ENCODE peak calls at places on chromosomes 16 and 17, in seven cellular contexts. O is CD8-positive, alpha-beta memory T cell; M is sigmoid colon; R is naive thymus-derived CD4-positive, alpha-beta T cell; L is mammary epithelial cell; P is left ventricle myocardium inferior; U is stomach. I is an unnamed sample. For H3K27me3, the result is how much of the 10 kb centered on the place peaks cover.

GRCh38 chr17:36610472-36610871 is 9.1 kb downstream of the MRM1 start:
- DNase-seq in R (no peak), M (no peak), O (no peak), P (no peak), U (no peak), L (peak), I (no peak)

GRCh38 chr16:88347656-88348376 is 34.9 kb upstream of the ZNF469 start:
- DNase-seq in O (no peak), R (no peak), P (peak), U (no peak), M (peak), L (no peak), I (peak)

GRCh38 chr16:14132696-14133048 is 61.6 kb downstream of the MRTFB start:
- DNase-seq in U (no peak), R (no peak), M (no peak), L (no peak), P (no peak), O (no peak), I (no peak)

GRCh38 chr16:85878875-85879274 is 20.1 kb upstream of the IRF8 start:
- DNase-seq in O (no peak), M (no peak), U (no peak), L (peak), R (no peak), P (no peak), I (no peak)

GRCh38 chr17:29138991-29139682 is 41.1 kb downstream of the MYO18A start:
- DNase-seq in U (peak), R (no peak), P (peak), O (no peak), M (no peak), L (no peak), I (no peak)

GRCh38 chr17:78617371-78618061 is 40.3 kb upstream of the DNAH17 start:
- DNase-seq in P (no peak), O (no peak), R (no peak), M (no peak), L (no peak), U (no peak), I (no peak)

GRCh38 chr17:11757796-11758195 is 159.5 kb downstream of the DNAH9 start:
- DNase-seq in P (no peak), L (no peak), O (no peak), M (no peak), R (no peak), U (no peak), I (no peak)

GRCh38 chr17:30819941-30820705 is 4.4 kb downstream of the CRLF3 start:
- DNase-seq in O (no peak), L (no peak), M (no peak), P (no peak), U (no peak), R (no peak), I (no peak)

GRCh38 chr17:74695629-74696028 is 17.1 kb downstream of the CD300LF start:
- DNase-seq in O (no peak), M (no peak), R (no peak), P (no peak), L (no peak), U (no peak), I (no peak)

GRCh38 chr16:86128246-86128645 is 229.3 kb downstream of the IRF8 start:
- DNase-seq in O (no peak), M (peak), P (no peak), L (no peak), U (no peak), R (no peak), I (no peak)

GRCh38 chr16:81210807-81211206 is 27.7 kb upstream of the BCO1 start:
- DNase-seq in L (no peak), R (no peak), P (no peak), M (no peak), O (no peak), U (no peak), I (no peak)

GRCh38 chr17:1179635-1180433 is at the start of gene ABR:
- DNase-seq in M (peak), L (peak), U (peak), P (peak), O (peak), R (peak), I (peak)

GRCh38 chr17:69525920-69526841 is 111.7 kb downstream of the MAP2K6 start:
- DNase-seq in R (no peak), O (no peak), P (peak), M (peak), U (peak), L (peak), I (no peak)

GRCh38 chr17:77280304-77280910 is 139.6 kb downstream of the SEC14L1 start:
- DNase-seq in M (no peak), U (no peak), O (no peak), L (peak), P (peak), R (peak), I (no peak)

GRCh38 chr17:7673239-7673638 is 14.1 kb downstream of the TP53 start:
- DNase-seq in P (no peak), M (no peak), U (peak), L (no peak), O (no peak), R (no peak), I (no peak)

GRCh38 chr17:333626-334396 is 18.8 kb downstream of the RPH3AL start:
- DNase-seq in O (no peak), R (no peak), U (peak), P (peak), L (no peak), M (peak), I (no peak)

GRCh38 chr17:17313350-17313991 is 10.3 kb downstream of the NT5M start:
- DNase-seq in M (peak), L (peak), U (peak), P (peak), O (peak), R (peak), I (peak)

GRCh38 chr17:31787857-31788570 is 71.0 kb downstream of the COPRS start:
- DNase-seq in M (peak), U (no peak), O (no peak), R (no peak), L (peak), P (no peak), I (no peak)

GRCh38 chr17:8031950-8032349 is 6.9 kb upstream of the ALOX15B start:
- DNase-seq in L (no peak), O (no peak), P (no peak), U (no peak), R (no peak), M (no peak), I (no peak)

GRCh38 chr16:86669937-86670772 is 91.8 kb downstream of the FOXL1 start:
- DNase-seq in R (no peak), O (no peak), U (no peak), M (no peak), L (no peak), P (peak), I (no peak)

GRCh38 chr17:66255112-66255511 is 25.9 kb upstream of the APOH start:
- DNase-seq in R (peak), L (peak), U (no peak), O (peak), P (no peak), M (no peak), I (peak)

GRCh38 chr16:56488035-56488434 is 31.8 kb downstream of the BBS2 start:
- DNase-seq in O (no peak), M (no peak), L (no peak), U (no peak), P (no peak), R (no peak), I (no peak)

GRCh38 chr16:29811170-29811895 is 660 bp upstream of the PRRT2 start:
- DNase-seq in L (peak), M (peak), R (peak), U (peak), P (peak), O (peak), I (peak)

GRCh38 chr16:18839555-18839954 is 38.2 kb upstream of the ARL6IP1 start:
- DNase-seq in M (no peak), O (no peak), U (peak), R (no peak), L (peak), P (no peak), I (no peak)

GRCh38 chr17:72467841-72468653 is 347.2 kb downstream of the SOX9 start:
- DNase-seq in U (peak), P (peak), R (no peak), O (no peak), L (peak), M (no peak), I (no peak)

GRCh38 chr17:59406808-59407381 is 75.4 kb downstream of the YPEL2 start:
- DNase-seq in R (no peak), L (no peak), O (no peak), M (no peak), P (no peak), U (no peak), I (no peak)

GRCh38 chr17:1593630-1593931 is 31.0 kb upstream of the PITPNA start:
- DNase-seq in O (no peak), R (no peak), U (no peak), L (no peak), M (no peak), P (no peak), I (no peak)

GRCh38 chr16:2022723-2023097 is 3.1 kb downstream of the NPW start:
- DNase-seq in L (peak), O (no peak), R (peak), U (no peak), P (no peak), M (no peak), I (no peak)
- H3K4me3 ChIP-seq in L (peak), O (peak), R (no peak), U (peak), P (peak), M (peak), I (no peak)

DNA sequence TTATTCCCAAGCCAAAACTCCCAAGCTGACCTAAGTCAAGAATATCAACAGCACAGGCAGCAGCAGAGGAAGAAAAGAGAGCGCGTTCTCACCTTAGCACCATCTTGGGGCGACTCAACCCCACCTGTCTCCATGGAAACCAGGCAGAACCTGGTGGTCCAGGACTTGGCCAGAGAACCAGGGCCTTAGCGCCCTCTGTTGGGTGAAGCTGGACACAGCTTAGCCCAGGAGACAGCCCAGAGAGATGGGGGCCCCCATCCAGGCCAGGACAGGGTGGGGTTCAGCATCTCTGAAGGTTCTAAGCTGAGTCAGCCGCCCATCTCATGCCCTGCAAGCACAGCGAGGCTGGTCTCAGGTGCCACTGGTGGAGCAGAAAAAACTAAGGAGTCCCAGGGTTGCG is 60.1 kb upstream of the TMEM132E start:
- DNase-seq in L (no peak), M (no peak), R (no peak), O (no peak), U (no peak), P (no peak), I (no peak)
- H3K27me3 ChIP-seq in L (under half), M (under half), R (under half), O (under half), U (under half), P (half or more), I (under half)

GRCh38 chr17:64154321-64155089 is 24.6 kb upstream of the ERN1 start:
- DNase-seq in O (no peak), M (no peak), R (no peak), L (no peak), P (no peak), U (no peak), I (no peak)

GRCh38 chr17:64157669-64158180 is 27.8 kb upstream of the ERN1 start:
- DNase-seq in M (no peak), P (no peak), O (no peak), L (no peak), R (no peak), U (no peak), I (no peak)

GRCh38 chr17:64155090-64155630 is 25.2 kb upstream of the ERN1 start:
- DNase-seq in L (no peak), M (no peak), P (no peak), R (no peak), O (no peak), U (no peak), I (no peak)

GRCh38 chr17:64156670-64157069 is 26.7 kb upstream of the ERN1 start:
- DNase-seq in M (no peak), U (no peak), R (no peak), O (no peak), P (no peak), L (no peak), I (no peak)

GRCh38 chr17:64155751-64156544 is 26.0 kb upstream of the ERN1 start:
- DNase-seq in U (peak), L (peak), R (no peak), P (peak), O (no peak), M (peak), I (no peak)
- H3K27ac ChIP-seq in U (peak), L (no peak), R (no peak), P (peak), O (no peak), M (peak), I (no peak)

DNA sequence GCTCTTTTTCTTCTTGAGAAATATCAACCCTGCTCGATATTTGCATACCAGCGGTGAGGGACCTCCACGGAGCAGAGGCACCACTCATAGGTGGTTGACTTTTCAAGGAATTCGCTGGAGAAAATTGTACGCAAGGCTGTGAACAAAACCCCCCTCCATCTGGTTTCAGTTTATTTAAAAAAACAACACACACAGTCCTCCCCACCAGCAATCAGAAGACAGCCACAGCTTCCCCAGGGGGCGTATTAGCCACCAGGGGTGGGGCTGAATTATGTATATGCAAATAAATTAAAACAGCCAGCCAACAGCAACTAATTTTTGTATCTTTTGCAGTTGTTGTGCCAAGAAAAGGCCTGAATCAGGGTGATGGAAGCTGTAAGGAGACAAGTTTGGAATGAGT is 5.9 kb upstream of the HSD11B2 start:
- DNase-seq in P (no peak), L (no peak), M (no peak), R (no peak), O (no peak), U (no peak), I (no peak)
- H3K4me3 ChIP-seq in P (no peak), L (no peak), M (no peak), R (no peak), O (no peak), U (no peak), I (no peak)

GRCh38 chr16:11715246-11715947 is 27.3 kb downstream of the TXNDC11 start:
- DNase-seq in R (no peak), O (no peak), P (no peak), M (no peak), L (no peak), U (no peak), I (no peak)
- H3K27me3 ChIP-seq in R (under half), O (under half), P (under half), M (under half), L (under half), U (under half), I (under half)

DNA sequence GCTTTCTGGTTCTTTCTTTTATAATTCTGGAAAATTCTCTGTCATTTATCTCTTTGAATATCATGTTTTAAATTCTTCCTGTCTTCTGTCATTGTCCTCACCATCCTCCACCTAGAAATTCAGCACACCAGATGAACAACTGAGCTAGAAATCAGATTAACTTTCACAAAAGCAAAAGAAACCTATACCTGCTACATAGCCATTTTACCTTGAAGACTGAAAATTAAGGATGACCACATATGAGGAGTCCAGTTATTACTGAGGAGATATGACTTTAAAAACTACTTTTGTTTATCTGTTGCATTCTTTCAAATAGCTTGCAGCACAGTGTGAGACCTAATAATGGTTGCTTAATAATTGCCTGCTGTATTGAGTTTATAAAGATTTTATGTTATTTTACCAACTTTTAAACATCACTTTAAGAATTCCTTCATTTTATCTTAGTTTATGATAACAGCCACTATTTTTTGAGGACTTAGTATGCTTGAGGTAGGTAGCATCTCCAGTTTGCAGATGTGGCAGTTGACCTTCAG is 104.3 kb downstream of the BCAS3 start:
- DNase-seq in O (no peak), L (no peak), M (no peak), R (no peak), P (no peak), U (no peak), I (no peak)
- H3K27ac ChIP-seq in O (no peak), L (no peak), M (no peak), R (no peak), P (no peak), U (no peak), I (no peak)

GRCh38 chr16:89506791-89507191 is 1.4 kb upstream of the SPG7 start:
- DNase-seq in U (no peak), P (no peak), R (no peak), O (peak), L (no peak), M (no peak), I (no peak)

GRCh38 chr16:89506113-89506504 is 2.1 kb upstream of the SPG7 start:
- DNase-seq in O (no peak), U (peak), L (no peak), M (no peak), R (no peak), P (peak), I (no peak)

GRCh38 chr16:89504061-89504460 is 4.1 kb upstream of the SPG7 start:
- DNase-seq in O (no peak), R (no peak), L (no peak), U (no peak), M (no peak), P (no peak), I (no peak)

GRCh38 chr16:89507219-89507833 is 877 bp upstream of the SPG7 start:
- DNase-seq in P (no peak), R (no peak), O (peak), U (peak), L (no peak), M (no peak), I (no peak)

GRCh38 chr16:89505204-89506112 is 2.7 kb upstream of the SPG7 start:
- DNase-seq in P (peak), O (peak), M (peak), R (peak), U (peak), L (peak), I (peak)
- H3K4me3 ChIP-seq in P (peak), O (peak), M (no peak), R (peak), U (no peak), L (no peak), I (peak)

DNA sequence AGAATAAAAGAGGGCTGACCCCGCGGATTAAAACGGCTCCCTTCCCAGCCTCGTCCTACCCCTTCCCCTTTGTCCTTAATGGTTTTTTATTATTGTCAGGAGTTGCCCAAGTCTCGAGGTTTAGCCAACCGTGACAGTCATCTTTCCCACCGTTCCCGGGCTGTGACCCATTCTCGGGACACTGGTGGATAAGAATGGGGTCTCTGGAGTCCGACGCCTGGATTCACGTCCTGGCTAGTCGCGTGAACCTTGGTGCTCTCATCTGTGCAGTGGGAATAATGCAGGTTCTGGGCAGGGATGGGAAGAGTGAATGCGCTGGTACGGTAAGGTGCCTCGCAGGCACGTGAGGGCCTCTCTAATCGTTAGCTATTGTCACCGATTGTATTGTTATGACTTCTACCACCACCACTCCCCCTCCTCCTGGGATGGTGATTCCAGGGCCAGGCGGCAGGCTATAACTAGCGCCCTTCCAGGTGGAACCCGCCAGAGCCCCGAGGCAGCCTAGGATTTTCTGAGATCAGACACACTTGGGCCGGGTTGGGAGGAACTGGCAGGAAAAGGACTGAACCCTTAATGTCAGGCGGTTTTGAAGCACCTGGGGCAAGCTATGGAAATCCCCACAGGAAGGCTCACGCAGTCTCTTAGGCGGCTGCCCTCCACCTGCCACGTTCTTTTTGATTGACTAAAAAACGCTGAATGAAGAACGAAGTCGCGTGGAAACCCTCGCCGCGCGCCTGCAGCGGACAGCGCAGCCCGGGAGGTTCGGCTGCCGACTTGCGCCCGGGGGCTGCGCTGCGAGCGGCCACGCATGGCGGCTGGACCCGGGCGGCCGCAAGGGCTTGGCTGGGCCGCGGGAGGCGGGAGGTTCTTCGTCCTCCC is 2.7 kb downstream of the HS3ST3B1 start:
- DNase-seq in P (no peak), R (peak), O (peak), M (no peak), L (no peak), U (no peak), I (peak)
- H3K27me3 ChIP-seq in P (half or more), R (under half), O (under half), M (half or more), L (under half), U (under half), I (under half)

GRCh38 chr17:49763735-49764558 is at the start of gene FAM117A:
- DNase-seq in P (peak), M (peak), U (peak), L (peak), R (peak), O (peak), I (peak)

GRCh38 chr17:49760296-49760695 is 3.6 kb downstream of the FAM117A start:
- DNase-seq in L (no peak), R (no peak), O (no peak), U (no peak), P (no peak), M (no peak), I (no peak)

GRCh38 chr17:49759203-49759602 is 4.7 kb downstream of the FAM117A start:
- DNase-seq in L (no peak), U (no peak), O (no peak), M (no peak), P (no peak), R (no peak), I (no peak)

GRCh38 chr17:49762148-49762941 is 1.6 kb downstream of the FAM117A start:
- DNase-seq in R (no peak), L (peak), U (no peak), O (no peak), P (no peak), M (no peak), I (no peak)

GRCh38 chr17:49760909-49761558 is 2.9 kb downstream of the FAM117A start:
- DNase-seq in L (no peak), O (no peak), M (no peak), U (no peak), P (no peak), R (no peak), I (no peak)
- H3K27ac ChIP-seq in L (no peak), O (peak), M (peak), U (no peak), P (no peak), R (peak), I (peak)

GRCh38 chr17:76132574-76133338 is 8.3 kb downstream of the FOXJ1 start:
- DNase-seq in R (no peak), U (peak), L (peak), P (no peak), M (peak), O (no peak), I (no peak)
- H3K4me3 ChIP-seq in R (no peak), U (no peak), L (peak), P (no peak), M (no peak), O (no peak), I (no peak)

I was measured in effector memory CD4-positive, alpha-beta T cell.